ENCODE peak calls at places on chromosomes 5 and 9, in six cellular contexts. C, J, X, U, V and N are unnamed samples.

GRCh38 chr9:108884701-108885100 is 22.6 kb downstream of the ACTL7A start:
- DNase-seq in C (no peak), J (no peak), X (no peak), U (no peak), V (no peak), N (no peak)

GRCh38 chr5:180633283-180634177 is 15.9 kb downstream of the FLT4 start:
- DNase-seq in C (no peak), J (no peak), X (no peak), U (no peak), V (no peak), N (no peak)

GRCh38 chr9:84512493-84512892 is 157.0 kb upstream of the NTRK2 start:
- DNase-seq in C (no peak), J (no peak), X (no peak), U (no peak), V (no peak), N (no peak)

GRCh38 chr9:138058181-138058580 is 180.6 kb downstream of the CACNA1B start:
- DNase-seq in C (no peak), J (no peak), X (no peak), U (no peak), V (no peak), N (no peak)

GRCh38 chr5:154095819-154096380 is 57.1 kb downstream of the MFAP3 start:
- DNase-seq in C (no peak), J (no peak), X (no peak), U (no peak), V (no peak), N (no peak)

GRCh38 chr9:85151247-85151646 is 481.7 kb downstream of the NTRK2 start:
- DNase-seq in C (no peak), J (no peak), X (no peak), U (no peak), V (no peak), N (no peak)

GRCh38 chr5:139147743-139148079 is 50.5 kb downstream of the SIL1 start:
- DNase-seq in C (no peak), J (no peak), X (no peak), U (no peak), V (no peak), N (no peak)

GRCh38 chr5:20559845-20560244 is 571.8 kb upstream of the CDH18 start:
- DNase-seq in C (no peak), J (no peak), X (no peak), U (no peak), V (no peak), N (no peak)